ENCODE peak calls at places on chromosomes 1 and 21, in seven cellular contexts. D is astrocyte; S is G401; B is progenitor cell of endocrine pancreas; V is NCI-H2029; M is stimulated activated CD4-positive, alpha-beta T cell treated with anti-CD3 and anti-CD28 coated beads, Interleukin-1b, Interleukin-23, amount 100 ng/mL, for 4 hours; A is H7. Z is an unnamed sample.

GRCh38 chr1:208101661-208102431 is 142.3 kb downstream of the PLXNA2 start:
- DNase-seq in S (peak), V (peak), M (no peak), B (no peak), A (peak), D (peak), Z (no peak)

GRCh38 chr21:25888711-25889110 is 153.9 kb downstream of the GABPA start:
- DNase-seq in V (no peak), M (no peak), S (no peak), D (no peak), B (no peak), A (no peak), Z (no peak)

GRCh38 chr1:210516092-210516491 is 187.4 kb downstream of the HHAT start:
- DNase-seq in D (no peak), A (no peak), V (no peak), B (no peak), S (no peak), M (no peak), Z (no peak)

GRCh38 chr1:44170281-44170823 is 28.9 kb upstream of the KLF18 start:
- DNase-seq in S (no peak), V (no peak), A (peak), B (no peak), M (no peak), D (peak), Z (no peak)

GRCh38 chr1:27993241-27993640 is 33.5 kb downstream of the XKR8 start:
- DNase-seq in A (no peak), V (no peak), B (no peak), M (no peak), S (no peak), D (no peak), Z (no peak)

GRCh38 chr1:118788372-118788955 is 199.7 kb downstream of the TBX15 start:
- DNase-seq in S (no peak), M (no peak), V (peak), A (no peak), B (no peak), D (peak), Z (no peak)

GRCh38 chr1:226827458-226827857 is 43.0 kb upstream of the PSEN2 start:
- DNase-seq in V (no peak), S (no peak), B (no peak), D (no peak), M (no peak), A (peak), Z (peak)

GRCh38 chr1:226908419-226908818 is 31.7 kb upstream of the COQ8A start:
- DNase-seq in M (no peak), B (no peak), V (no peak), D (no peak), S (peak), A (no peak), Z (no peak)

GRCh38 chr1:208324005-208324404 is 79.8 kb upstream of the PLXNA2 start:
- DNase-seq in D (no peak), B (no peak), M (no peak), S (no peak), V (no peak), A (no peak), Z (no peak)

GRCh38 chr1:72915581-72915980 is 633.2 kb upstream of the NEGR1 start:
- DNase-seq in B (no peak), V (peak), D (no peak), M (no peak), A (no peak), S (no peak), Z (no peak)

GRCh38 chr1:100722211-100722610 is 2.7 kb downstream of the VCAM1 start:
- DNase-seq in V (no peak), B (no peak), A (no peak), D (no peak), M (no peak), S (no peak), Z (no peak)

GRCh38 chr1:230010618-230011332 is 56.3 kb upstream of the GALNT2 start:
- DNase-seq in B (no peak), D (no peak), M (no peak), V (no peak), A (no peak), S (no peak), Z (no peak)

GRCh38 chr1:11961230-11961629 is 19.0 kb upstream of the MFN2 start:
- DNase-seq in S (no peak), B (no peak), M (no peak), A (no peak), D (no peak), V (no peak), Z (no peak)

GRCh38 chr1:208791458-208791857 is 547.3 kb upstream of the PLXNA2 start:
- DNase-seq in D (peak), M (no peak), A (no peak), V (no peak), S (no peak), B (no peak), Z (no peak)

GRCh38 chr1:85259118-85259865 is at the start of gene C1orf52:
- DNase-seq in D (peak), V (peak), S (peak), B (peak), A (peak), M (peak), Z (peak)